ENCODE peak calls at places on chromosomes 7 and 10, in seven cellular contexts. J is tibial artery, K is lung, B is dorsolateral prefrontal cortex, O is neural progenitor cell, I is GM12878, M is HFF-Myc. H is an unnamed sample.

GRCh38 chr7:74104702-74105101 is 21.1 kb downstream of the LIMK1 start:
- DNase-seq in J (no peak), K (no peak), B (no peak), O (no peak), I (no peak), M (no peak), H (no peak)

GRCh38 chr7:69597278-69598076 is 798 bp upstream of the AUTS2 start:
- DNase-seq in J (peak), K (no peak), B (peak), O (peak), I (no peak), M (no peak), H (no peak)

GRCh38 chr10:100370561-100370975 is 23.5 kb downstream of the SCD start:
- DNase-seq in J (no peak), K (no peak), B (no peak), O (no peak), I (no peak), M (no peak), H (no peak)

GRCh38 chr7:112779667-112780066 is 10.5 kb downstream of the TMEM168 start:
- DNase-seq in J (no peak), K (no peak), B (no peak), O (no peak), I (no peak), M (no peak), H (no peak)

GRCh38 chr10:131729938-131730660 is 170.7 kb upstream of the PPP2R2D start:
- DNase-seq in J (no peak), K (no peak), B (no peak), O (peak), I (no peak), M (no peak), H (no peak)

GRCh38 chr7:110803602-110804143 is 287.3 kb upstream of the LRRN3 start:
- DNase-seq in J (no peak), K (no peak), B (no peak), O (no peak), I (no peak), M (no peak), H (no peak)

GRCh38 chr10:4254101-4254994 is 469.3 kb upstream of the KLF6 start:
- DNase-seq in J (no peak), K (no peak), B (no peak), O (no peak), I (no peak), M (no peak), H (peak)

GRCh38 chr10:3173173-3173878 is 744 bp upstream of the PITRM1 start:
- DNase-seq in J (no peak), K (peak), B (no peak), O (no peak), I (no peak), M (no peak), H (no peak)

GRCh38 chr7:142557971-142558582 is 191.2 kb upstream of the PRSS1 start:
- DNase-seq in J (no peak), K (no peak), B (no peak), O (peak), I (no peak), M (peak), H (no peak)

GRCh38 chr10:36489928-36490279 is 635.5 kb upstream of the ANKRD30A start:
- DNase-seq in J (no peak), K (no peak), B (no peak), O (no peak), I (no peak), M (no peak), H (peak)

GRCh38 chr10:129033790-129034272 is 433.2 kb upstream of the MGMT start:
- DNase-seq in J (no peak), K (no peak), B (no peak), O (peak), I (no peak), M (no peak), H (no peak)

GRCh38 chr7:105202561-105203130 is 186.1 kb downstream of the SRPK2 start:
- DNase-seq in J (no peak), K (no peak), B (no peak), O (no peak), I (no peak), M (no peak), H (no peak)

GRCh38 chr7:24580283-24580946 is 7.2 kb downstream of the PALS2 start:
- DNase-seq in J (no peak), K (no peak), B (no peak), O (no peak), I (no peak), M (no peak), H (no peak)

GRCh38 chr7:142412551-142413193 is 154.8 kb upstream of the PRSS58 start:
- DNase-seq in J (no peak), K (no peak), B (no peak), O (peak), I (no peak), M (peak), H (peak)

GRCh38 chr7:108455833-108456677 is at the start of gene NRCAM:
- DNase-seq in J (no peak), K (no peak), B (peak), O (peak), I (no peak), M (no peak), H (no peak)

GRCh38 chr7:146885231-146885630 is 768.6 kb downstream of the CNTNAP2 start:
- DNase-seq in J (no peak), K (no peak), B (no peak), O (no peak), I (no peak), M (no peak), H (no peak)

GRCh38 chr10:63236113-63236935 is 103.2 kb downstream of the NRBF2 start:
- DNase-seq in J (no peak), K (no peak), B (no peak), O (no peak), I (no peak), M (peak), H (peak)

GRCh38 chr7:132154695-132155471 is 421.4 kb downstream of the PLXNA4 start:
- DNase-seq in J (no peak), K (no peak), B (no peak), O (no peak), I (no peak), M (no peak), H (no peak)

GRCh38 chr10:70899096-70899495 is 10.7 kb upstream of the PCBD1 start:
- DNase-seq in J (no peak), K (no peak), B (no peak), O (no peak), I (no peak), M (no peak), H (no peak)

GRCh38 chr7:102914585-102914984 is 1.8 kb downstream of the LRRC17 start:
- DNase-seq in J (peak), K (no peak), B (no peak), O (peak), I (no peak), M (no peak), H (no peak)

GRCh38 chr10:86684305-86684704 is 16.0 kb downstream of the LDB3 start:
- DNase-seq in J (peak), K (no peak), B (peak), O (peak), I (no peak), M (no peak), H (no peak)

GRCh38 chr10:90635111-90635798 is 222.6 kb downstream of the HTR7 start:
- DNase-seq in J (no peak), K (no peak), B (no peak), O (peak), I (no peak), M (no peak), H (no peak)

GRCh38 chr10:35546824-35547225 is 58.3 kb upstream of the GJD4 start:
- DNase-seq in J (no peak), K (no peak), B (no peak), O (peak), I (no peak), M (no peak), H (peak)

GRCh38 chr10:13528875-13529713 is at the start of gene BEND7:
- DNase-seq in J (no peak), K (no peak), B (no peak), O (peak), I (no peak), M (no peak), H (no peak)

GRCh38 chr7:132333301-132333700 is 243.0 kb downstream of the PLXNA4 start:
- DNase-seq in J (no peak), K (no peak), B (peak), O (no peak), I (no peak), M (no peak), H (no peak)

GRCh38 chr7:44184221-44184873 is 4.9 kb downstream of the GCK start:
- DNase-seq in J (no peak), K (no peak), B (no peak), O (peak), I (no peak), M (peak), H (peak)

GRCh38 chr10:72540193-72540807 is 85.6 kb downstream of the MICU1 start:
- DNase-seq in J (no peak), K (no peak), B (no peak), O (no peak), I (no peak), M (no peak), H (no peak)

GRCh38 chr10:6052247-6053221 is 9.6 kb downstream of the IL2RA start:
- DNase-seq in J (peak), K (no peak), B (peak), O (no peak), I (peak), M (no peak), H (no peak)

GRCh38 chr10:112361951-112362770 is 11.8 kb upstream of the ACSL5 start:
- DNase-seq in J (peak), K (peak), B (peak), O (no peak), I (no peak), M (peak), H (no peak)

GRCh38 chr7:74598558-74598957 is 59.0 kb upstream of the GTF2I start:
- DNase-seq in J (no peak), K (no peak), B (no peak), O (no peak), I (no peak), M (peak), H (no peak)

GRCh38 chr7:86747698-86748097 is 104.0 kb downstream of the GRM3 start:
- DNase-seq in J (no peak), K (no peak), B (no peak), O (peak), I (no peak), M (no peak), H (no peak)

DNA sequence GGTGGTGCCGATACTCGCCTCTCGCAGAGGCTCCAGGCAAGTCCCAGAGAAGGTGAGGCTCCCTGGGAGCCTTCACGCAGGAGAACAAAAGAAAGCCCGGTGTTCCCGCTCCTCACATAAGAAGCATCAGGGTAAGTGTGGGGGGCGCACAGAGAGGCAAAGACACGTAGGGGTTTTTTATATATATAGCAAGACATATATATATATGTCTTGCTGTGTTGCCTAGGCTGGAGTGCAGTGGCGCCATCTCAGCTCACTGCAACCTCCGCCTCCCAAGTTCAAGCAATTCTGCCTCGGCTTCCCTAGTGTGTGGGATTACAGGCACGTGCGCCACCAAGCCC is 61.3 kb downstream of the PDIA4 start:
- DNase-seq in J (no peak), K (no peak), B (no peak), O (no peak), I (no peak), M (no peak), H (no peak)
- TF ChIP-seq CTCF in J (no peak), K (no peak), B (no peak), O (no peak), I (no peak), M (no peak), H (no peak)

GRCh38 chr7:151380199-151381082 is 29.4 kb downstream of the WDR86 start:
- DNase-seq in J (no peak), K (no peak), B (no peak), O (no peak), I (no peak), M (no peak), H (no peak)

GRCh38 chr7:151378496-151379192 is 31.2 kb downstream of the WDR86 start:
- DNase-seq in J (no peak), K (no peak), B (no peak), O (no peak), I (no peak), M (no peak), H (no peak)

GRCh38 chr7:151381083-151381332 is 28.8 kb downstream of the WDR86 start:
- DNase-seq in J (no peak), K (no peak), B (no peak), O (no peak), I (no peak), M (no peak), H (no peak)

GRCh38 chr7:151379193-151379520 is 30.7 kb downstream of the WDR86 start:
- DNase-seq in J (no peak), K (no peak), B (no peak), O (no peak), I (no peak), M (no peak), H (no peak)

GRCh38 chr7:151379534-151380198 is 30.2 kb downstream of the WDR86 start:
- DNase-seq in J (no peak), K (no peak), B (no peak), O (no peak), I (no peak), M (no peak), H (no peak)
- H3K4me3 ChIP-seq in J (no peak), K (no peak), B (no peak), O (no peak), I (no peak), M (no peak), H (no peak)

GRCh38 chr7:100968031-100968430 is 1.3 kb upstream of the MUC12 start:
- DNase-seq in J (no peak), K (no peak), B (no peak), O (no peak), I (no peak), M (no peak), H (no peak)

GRCh38 chr7:100965051-100965722 is 4.2 kb upstream of the MUC12 start:
- DNase-seq in J (no peak), K (no peak), B (no peak), O (no peak), I (no peak), M (no peak), H (no peak)

GRCh38 chr7:100967292-100967863 is 2.0 kb upstream of the MUC12 start:
- DNase-seq in J (no peak), K (no peak), B (no peak), O (no peak), I (no peak), M (no peak), H (no peak)

GRCh38 chr7:100965723-100966541 is 3.4 kb upstream of the MUC12 start:
- DNase-seq in J (peak), K (peak), B (peak), O (peak), I (no peak), M (no peak), H (no peak)

GRCh38 chr7:100966542-100967291 is 2.6 kb upstream of the MUC12 start:
- DNase-seq in J (no peak), K (no peak), B (no peak), O (peak), I (no peak), M (no peak), H (no peak)
- TF ChIP-seq CTCF in J (no peak), K (no peak), B (no peak), O (no peak), I (no peak), M (no peak), H (no peak)

GRCh38 chr10:69692891-69693290 is 62.8 kb downstream of the FAM241B start:
- DNase-seq in J (no peak), K (no peak), B (no peak), O (no peak), I (no peak), M (no peak), H (no peak)
- H3K4me3 ChIP-seq in J (no peak), K (no peak), B (no peak), O (no peak), I (no peak), M (no peak), H (no peak)

H was measured in AG04449.